ENCODE peak calls at places on chromosomes 11 and 22, in six cellular contexts. F is AG04449, N is lung microvascular endothelial cell, W is ovary, Z is iris pigment epithelial cell, A is Calu3. L is an unnamed sample.

GRCh38 chr11:130897262-130898182 is 18.8 kb downstream of the SNX19 start:
- DNase-seq in F (peak; percentile 94), N (peak; percentile 95), W (peak; percentile 86), Z (peak; percentile 99), A (peak; percentile 77), L (peak; percentile 94)

GRCh38 chr11:92837595-92837994 is 131.9 kb upstream of the MTNR1B start:
- DNase-seq in F (no peak), N (no peak), W (no peak), Z (no peak), A (no peak), L (no peak)

GRCh38 chr22:19223617-19224016 is 45.1 kb upstream of the SLC25A1 start:
- DNase-seq in F (no peak), N (no peak), W (no peak), Z (no peak), A (no peak), L (no peak)

GRCh38 chr11:47233989-47234668 is 14.5 kb downstream of the ACP2 start:
- DNase-seq in F (no peak), N (peak; percentile 50), W (no peak), Z (peak; percentile 76), A (no peak), L (peak; percentile 81)

GRCh38 chr11:102604875-102605274 is 20.3 kb downstream of the MMP20 start:
- DNase-seq in F (no peak), N (no peak), W (no peak), Z (no peak), A (no peak), L (no peak)

GRCh38 chr22:24450600-24450999 is 23.2 kb downstream of the ADORA2A start:
- DNase-seq in F (no peak), N (peak; percentile 45), W (no peak), Z (no peak), A (no peak), L (no peak)

GRCh38 chr11:110003426-110003825 is 89.8 kb upstream of the ZC3H12C start:
- DNase-seq in F (no peak), N (no peak), W (no peak), Z (no peak), A (no peak), L (no peak)

GRCh38 chr11:8241373-8242112 is 22.1 kb downstream of the LMO1 start:
- DNase-seq in F (no peak), N (no peak), W (no peak), Z (no peak), A (no peak), L (no peak)

GRCh38 chr11:133911169-133911568 is 45.6 kb downstream of the IGSF9B start:
- DNase-seq in F (no peak), N (no peak), W (no peak), Z (no peak), A (peak; percentile 25), L (no peak)

L was measured in brain microvascular endothelial cell.